ENCODE peak calls at places on chromosomes 11 and 22, in eight cellular contexts. One of them, this sample, is unnamed.

GRCh38 chr22:41910599-41911291 is 4.1 kb downstream of the SHISA8 start:
- DNase-seq in IMR-90: no peak
- DNase-seq in sigmoid colon: no peak
- DNase-seq in D721Med: no peak
- DNase-seq in HFF-Myc: no peak
- DNase-seq in WTC11: no peak
- DNase-seq in upper lobe of left lung: no peak
- DNase-seq in Caco-2: no peak
- DNase-seq in this sample: peak

GRCh38 chr11:95565692-95566091 is 223.9 kb downstream of the FAM76B start:
- DNase-seq in IMR-90: no peak
- DNase-seq in sigmoid colon: no peak
- DNase-seq in D721Med: peak
- DNase-seq in HFF-Myc: no peak
- DNase-seq in WTC11: no peak
- DNase-seq in upper lobe of left lung: no peak
- DNase-seq in Caco-2: no peak
- DNase-seq in this sample: no peak

GRCh38 chr11:10931761-10932700 is 74.2 kb upstream of the ZBED5 start:
- DNase-seq in IMR-90: no peak
- DNase-seq in sigmoid colon: no peak
- DNase-seq in D721Med: no peak
- DNase-seq in HFF-Myc: no peak
- DNase-seq in WTC11: peak
- DNase-seq in upper lobe of left lung: no peak
- DNase-seq in Caco-2: no peak
- DNase-seq in this sample: peak

GRCh38 chr22:40329466-40329865 is 16.8 kb upstream of the ADSL start:
- DNase-seq in IMR-90: no peak
- DNase-seq in sigmoid colon: no peak
- DNase-seq in D721Med: no peak
- DNase-seq in HFF-Myc: no peak
- DNase-seq in WTC11: no peak
- DNase-seq in upper lobe of left lung: no peak
- DNase-seq in Caco-2: no peak
- DNase-seq in this sample: no peak

GRCh38 chr11:64917663-64917995 is 620 bp upstream of the ATG2A start:
- DNase-seq in IMR-90: no peak
- DNase-seq in sigmoid colon: no peak
- DNase-seq in D721Med: no peak
- DNase-seq in HFF-Myc: no peak
- DNase-seq in WTC11: no peak
- DNase-seq in upper lobe of left lung: no peak
- DNase-seq in Caco-2: no peak
- DNase-seq in this sample: no peak

GRCh38 chr11:31397239-31397834 is 27.7 kb downstream of the DNAJC24 start:
- DNase-seq in IMR-90: peak
- DNase-seq in sigmoid colon: no peak
- DNase-seq in D721Med: no peak
- DNase-seq in HFF-Myc: no peak
- DNase-seq in WTC11: no peak
- DNase-seq in upper lobe of left lung: no peak
- DNase-seq in Caco-2: peak
- DNase-seq in this sample: no peak

GRCh38 chr22:40758390-40758789 is 60.8 kb downstream of the SLC25A17 start:
- DNase-seq in IMR-90: no peak
- DNase-seq in sigmoid colon: no peak
- DNase-seq in D721Med: no peak
- DNase-seq in HFF-Myc: no peak
- DNase-seq in WTC11: no peak
- DNase-seq in upper lobe of left lung: no peak
- DNase-seq in Caco-2: no peak
- DNase-seq in this sample: no peak

GRCh38 chr11:34653851-34654490 is 33.1 kb downstream of the EHF start:
- DNase-seq in IMR-90: peak
- DNase-seq in sigmoid colon: no peak
- DNase-seq in D721Med: no peak
- DNase-seq in HFF-Myc: peak
- DNase-seq in WTC11: no peak
- DNase-seq in upper lobe of left lung: peak
- DNase-seq in Caco-2: peak
- DNase-seq in this sample: no peak

GRCh38 chr11:73656985-73657384 is 10.6 kb downstream of the PLEKHB1 start:
- DNase-seq in IMR-90: no peak
- DNase-seq in sigmoid colon: no peak
- DNase-seq in D721Med: no peak
- DNase-seq in HFF-Myc: no peak
- DNase-seq in WTC11: no peak
- DNase-seq in upper lobe of left lung: no peak
- DNase-seq in Caco-2: no peak
- DNase-seq in this sample: no peak

GRCh38 chr11:11857769-11858168 is 16.0 kb downstream of the USP47 start:
- DNase-seq in IMR-90: no peak
- DNase-seq in sigmoid colon: no peak
- DNase-seq in D721Med: no peak
- DNase-seq in HFF-Myc: no peak
- DNase-seq in WTC11: no peak
- DNase-seq in upper lobe of left lung: no peak
- DNase-seq in Caco-2: peak
- DNase-seq in this sample: no peak

GRCh38 chr22:40436460-40437431 is 66.4 kb downstream of the SGSM3 start:
- DNase-seq in IMR-90: peak
- DNase-seq in sigmoid colon: no peak
- DNase-seq in D721Med: no peak
- DNase-seq in HFF-Myc: no peak
- DNase-seq in WTC11: no peak
- DNase-seq in upper lobe of left lung: peak
- DNase-seq in Caco-2: peak
- DNase-seq in this sample: no peak

GRCh38 chr11:41010361-41011050 is 448.9 kb downstream of the LRRC4C start:
- DNase-seq in IMR-90: no peak
- DNase-seq in sigmoid colon: no peak
- DNase-seq in D721Med: no peak
- DNase-seq in HFF-Myc: no peak
- DNase-seq in WTC11: no peak
- DNase-seq in upper lobe of left lung: no peak
- DNase-seq in Caco-2: no peak
- DNase-seq in this sample: no peak

GRCh38 chr11:98047647-98048046 is 973.1 kb upstream of the CNTN5 start:
- DNase-seq in IMR-90: no peak
- DNase-seq in sigmoid colon: no peak
- DNase-seq in D721Med: no peak
- DNase-seq in HFF-Myc: no peak
- DNase-seq in WTC11: no peak
- DNase-seq in upper lobe of left lung: no peak
- DNase-seq in Caco-2: no peak
- DNase-seq in this sample: no peak

GRCh38 chr22:23232094-23232905 is 52.0 kb downstream of the BCR start:
- DNase-seq in IMR-90: no peak
- DNase-seq in sigmoid colon: no peak
- DNase-seq in D721Med: no peak
- DNase-seq in HFF-Myc: no peak
- DNase-seq in WTC11: no peak
- DNase-seq in upper lobe of left lung: no peak
- DNase-seq in Caco-2: no peak
- DNase-seq in this sample: no peak

GRCh38 chr22:43147821-43148220 is 3.5 kb upstream of the TSPO start:
- DNase-seq in IMR-90: no peak
- DNase-seq in sigmoid colon: no peak
- DNase-seq in D721Med: no peak
- DNase-seq in HFF-Myc: no peak
- DNase-seq in WTC11: no peak
- DNase-seq in upper lobe of left lung: peak
- DNase-seq in Caco-2: no peak
- DNase-seq in this sample: no peak

GRCh38 chr11:130522284-130522961 is 74.0 kb downstream of the ADAMTS15 start:
- DNase-seq in IMR-90: peak
- DNase-seq in sigmoid colon: peak
- DNase-seq in D721Med: no peak
- DNase-seq in HFF-Myc: peak
- DNase-seq in WTC11: peak
- DNase-seq in upper lobe of left lung: peak
- DNase-seq in Caco-2: peak
- DNase-seq in this sample: peak

GRCh38 chr11:35783803-35784202 is 121.2 kb downstream of the TRIM44 start:
- DNase-seq in IMR-90: no peak
- DNase-seq in sigmoid colon: no peak
- DNase-seq in D721Med: no peak
- DNase-seq in HFF-Myc: no peak
- DNase-seq in WTC11: no peak
- DNase-seq in upper lobe of left lung: no peak
- DNase-seq in Caco-2: no peak
- DNase-seq in this sample: no peak

GRCh38 chr22:46075764-46076531 is 74.4 kb upstream of the PPARA start:
- DNase-seq in IMR-90: no peak
- DNase-seq in sigmoid colon: peak
- DNase-seq in D721Med: no peak
- DNase-seq in HFF-Myc: no peak
- DNase-seq in WTC11: no peak
- DNase-seq in upper lobe of left lung: peak
- DNase-seq in Caco-2: no peak
- DNase-seq in this sample: no peak

GRCh38 chr11:65696802-65697552 is 15.1 kb upstream of the KAT5 start:
- DNase-seq in IMR-90: no peak
- DNase-seq in sigmoid colon: no peak
- DNase-seq in D721Med: no peak
- DNase-seq in HFF-Myc: no peak
- DNase-seq in WTC11: no peak
- DNase-seq in upper lobe of left lung: no peak
- DNase-seq in Caco-2: no peak
- DNase-seq in this sample: no peak

GRCh38 chr11:65394125-65394536 is 7.7 kb downstream of the FRMD8 start:
- DNase-seq in IMR-90: no peak
- DNase-seq in sigmoid colon: peak
- DNase-seq in D721Med: no peak
- DNase-seq in HFF-Myc: no peak
- DNase-seq in WTC11: no peak
- DNase-seq in upper lobe of left lung: no peak
- DNase-seq in Caco-2: no peak
- DNase-seq in this sample: no peak

GRCh38 chr22:20138417-20138738 is 6.8 kb downstream of the ZDHHC8 start:
- DNase-seq in IMR-90: no peak
- DNase-seq in sigmoid colon: no peak
- DNase-seq in D721Med: no peak
- DNase-seq in HFF-Myc: no peak
- DNase-seq in WTC11: no peak
- DNase-seq in upper lobe of left lung: no peak
- DNase-seq in Caco-2: no peak
- DNase-seq in this sample: no peak
- TF ChIP-seq CTCF in IMR-90: no peak
- TF ChIP-seq CTCF in sigmoid colon: no peak
- TF ChIP-seq CTCF in D721Med: no peak
- TF ChIP-seq CTCF in HFF-Myc: no peak
- TF ChIP-seq CTCF in WTC11: no peak
- TF ChIP-seq CTCF in upper lobe of left lung: no peak
- TF ChIP-seq CTCF in Caco-2: no peak
- TF ChIP-seq CTCF in this sample: no peak

DNA sequence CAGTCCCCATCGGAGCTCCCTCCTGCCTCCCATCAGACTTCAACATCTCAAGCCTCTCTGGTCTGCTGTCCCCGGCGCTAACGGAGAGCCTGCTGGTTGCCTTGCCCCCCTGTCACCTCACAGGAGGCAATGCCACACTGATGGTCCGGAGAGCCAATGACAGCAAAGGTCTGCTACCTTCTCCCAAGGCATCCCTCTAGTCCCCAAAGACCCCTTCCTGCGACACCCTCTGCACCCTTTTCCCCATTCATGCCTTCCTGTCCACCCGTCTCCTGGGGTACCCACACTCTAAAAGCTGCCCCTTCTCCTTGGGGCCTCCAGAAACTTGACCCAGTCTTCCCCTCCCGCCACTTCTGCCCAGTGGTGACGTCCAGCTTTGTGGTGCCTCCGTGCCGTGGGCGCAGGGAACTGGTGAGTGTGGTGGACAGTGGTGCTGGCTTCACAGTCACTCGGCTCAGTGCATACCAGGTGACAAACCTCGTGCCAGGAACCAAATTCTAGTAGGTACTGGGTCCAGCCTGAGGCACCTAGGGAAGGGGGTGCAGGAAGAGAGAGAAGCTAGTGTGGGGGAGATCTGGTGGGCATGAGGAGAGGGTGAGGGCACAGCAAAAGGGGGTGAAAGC is 860 bp downstream of the UPK2 start:
- DNase-seq in IMR-90: no peak
- DNase-seq in sigmoid colon: no peak
- DNase-seq in D721Med: no peak
- DNase-seq in HFF-Myc: no peak
- DNase-seq in WTC11: no peak
- DNase-seq in upper lobe of left lung: no peak
- DNase-seq in Caco-2: no peak
- DNase-seq in this sample: no peak
- TF ChIP-seq CTCF in IMR-90: no peak
- TF ChIP-seq CTCF in sigmoid colon: peak
- TF ChIP-seq CTCF in D721Med: no peak
- TF ChIP-seq CTCF in HFF-Myc: no peak
- TF ChIP-seq CTCF in WTC11: peak
- TF ChIP-seq CTCF in upper lobe of left lung: peak
- TF ChIP-seq CTCF in Caco-2: no peak
- TF ChIP-seq CTCF in this sample: peak

GRCh38 chr11:3218483-3219280 is at the start of gene MRGPRG:
- DNase-seq in IMR-90: no peak
- DNase-seq in sigmoid colon: peak
- DNase-seq in D721Med: no peak
- DNase-seq in HFF-Myc: no peak
- DNase-seq in WTC11: peak
- DNase-seq in upper lobe of left lung: peak
- DNase-seq in Caco-2: no peak
- DNase-seq in this sample: no peak
- TF ChIP-seq CTCF in IMR-90: no peak
- TF ChIP-seq CTCF in sigmoid colon: no peak
- TF ChIP-seq CTCF in D721Med: no peak
- TF ChIP-seq CTCF in HFF-Myc: no peak
- TF ChIP-seq CTCF in WTC11: no peak
- TF ChIP-seq CTCF in upper lobe of left lung: no peak
- TF ChIP-seq CTCF in Caco-2: no peak
- TF ChIP-seq CTCF in this sample: no peak

DNA sequence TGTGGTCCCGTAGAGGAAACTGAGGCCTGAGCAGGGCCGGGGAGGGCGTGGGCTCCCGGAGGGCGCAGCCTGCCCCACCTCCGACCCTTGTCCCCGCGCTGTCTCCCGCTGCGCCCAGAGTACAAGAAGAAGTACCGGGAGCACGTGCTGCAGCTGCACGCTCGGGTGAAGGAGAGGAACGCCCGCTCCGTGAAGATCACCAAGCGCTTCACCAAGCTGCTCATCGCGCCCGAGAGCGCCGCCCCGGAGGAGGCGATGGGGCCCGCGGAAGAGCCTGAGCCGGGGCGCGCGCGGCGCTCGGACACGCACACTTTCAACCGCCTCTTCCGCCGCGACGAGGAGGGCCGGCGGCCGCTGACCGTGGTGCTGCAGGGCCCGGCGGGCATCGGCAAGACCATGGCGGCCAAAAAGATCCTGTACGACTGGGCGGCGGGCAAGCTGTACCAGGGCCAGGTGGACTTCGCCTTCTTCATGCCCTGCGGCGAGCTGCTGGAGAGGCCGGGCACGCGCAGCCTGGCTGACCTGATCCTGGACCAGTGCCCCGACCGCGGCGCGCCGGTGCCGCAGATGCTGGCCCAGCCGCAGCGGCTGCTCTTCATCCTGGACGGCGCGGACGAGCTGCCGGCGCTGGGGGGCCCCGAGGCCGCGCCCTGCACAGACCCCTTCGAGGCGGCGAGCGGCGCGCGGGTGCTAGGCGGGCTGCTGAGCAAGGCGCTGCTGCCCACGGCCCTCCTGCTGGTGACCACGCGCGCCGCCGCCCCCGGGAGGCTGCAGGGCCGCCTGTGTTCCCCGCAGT is 2.0 kb downstream of the NLRP6 start:
- DNase-seq in IMR-90: peak
- DNase-seq in sigmoid colon: peak
- DNase-seq in D721Med: no peak
- DNase-seq in HFF-Myc: no peak
- DNase-seq in WTC11: peak
- DNase-seq in upper lobe of left lung: no peak
- DNase-seq in Caco-2: peak
- DNase-seq in this sample: no peak
- TF ChIP-seq CTCF in IMR-90: no peak
- TF ChIP-seq CTCF in sigmoid colon: no peak
- TF ChIP-seq CTCF in D721Med: no peak
- TF ChIP-seq CTCF in HFF-Myc: no peak
- TF ChIP-seq CTCF in WTC11: no peak
- TF ChIP-seq CTCF in upper lobe of left lung: no peak
- TF ChIP-seq CTCF in Caco-2: no peak
- TF ChIP-seq CTCF in this sample: no peak